ENCODE peak calls at places on chromosomes 4 and X, in four cellular contexts. One of them, this sample, is unnamed.

GRCh38 chrX:150269613-150270254 is 93.4 kb upstream of the MAMLD1 start:
- DNase-seq in amniotic stem cell: no peak
- DNase-seq in ACHN: peak
- DNase-seq in SK-MEL-5: no peak
- DNase-seq in this sample: no peak

GRCh38 chr4:156686120-156686519 is 285.5 kb downstream of the PDGFC start:
- DNase-seq in SK-MEL-5: no peak
- DNase-seq in ACHN: peak
- DNase-seq in amniotic stem cell: peak
- DNase-seq in this sample: peak

GRCh38 chr4:169619518-169619957 is 840 bp upstream of the CLCN3 start:
- DNase-seq in amniotic stem cell: peak
- DNase-seq in ACHN: peak
- DNase-seq in SK-MEL-5: peak
- DNase-seq in this sample: no peak

GRCh38 chr4:149910177-149910576 is 94.5 kb upstream of the IQCM start:
- DNase-seq in SK-MEL-5: no peak
- DNase-seq in ACHN: no peak
- DNase-seq in amniotic stem cell: no peak
- DNase-seq in this sample: no peak

GRCh38 chr4:24042094-24042493 is 152.2 kb upstream of the PPARGC1A start:
- DNase-seq in amniotic stem cell: no peak
- DNase-seq in SK-MEL-5: peak
- DNase-seq in ACHN: no peak
- DNase-seq in this sample: peak

GRCh38 chr4:45770958-45771357 is 352.9 kb downstream of the GABRG1 start:
- DNase-seq in SK-MEL-5: no peak
- DNase-seq in ACHN: no peak
- DNase-seq in amniotic stem cell: no peak
- DNase-seq in this sample: no peak

GRCh38 chr4:189858445-189858844 is 82.2 kb upstream of the FRG1 start:
- DNase-seq in amniotic stem cell: no peak
- DNase-seq in SK-MEL-5: no peak
- DNase-seq in ACHN: no peak
- DNase-seq in this sample: no peak

GRCh38 chr4:127844605-127845116 is 36.0 kb upstream of the PLK4 start:
- DNase-seq in ACHN: no peak
- DNase-seq in SK-MEL-5: no peak
- DNase-seq in amniotic stem cell: no peak
- DNase-seq in this sample: no peak

GRCh38 chr4:182143822-182144620 is 99.2 kb upstream of the TENM3 start:
- DNase-seq in SK-MEL-5: peak
- DNase-seq in ACHN: peak
- DNase-seq in amniotic stem cell: peak
- DNase-seq in this sample: peak

GRCh38 chr4:6011686-6012085 is 6.5 kb downstream of the C4orf50 start:
- DNase-seq in SK-MEL-5: peak
- DNase-seq in amniotic stem cell: no peak
- DNase-seq in ACHN: no peak
- DNase-seq in this sample: no peak

GRCh38 chrX:17559728-17560379 is 177.4 kb upstream of the SCML1 start:
- DNase-seq in ACHN: peak
- DNase-seq in amniotic stem cell: peak
- DNase-seq in SK-MEL-5: no peak
- DNase-seq in this sample: peak

GRCh38 chrX:121562616-121563015 is 515.2 kb downstream of the GLUD2 start:
- DNase-seq in SK-MEL-5: no peak
- DNase-seq in ACHN: no peak
- DNase-seq in amniotic stem cell: no peak
- DNase-seq in this sample: no peak

GRCh38 chr4:152193059-152193458 is 342.8 kb downstream of the FBXW7 start:
- DNase-seq in amniotic stem cell: peak
- DNase-seq in ACHN: no peak
- DNase-seq in SK-MEL-5: no peak
- DNase-seq in this sample: peak

GRCh38 chr4:5894266-5894665 is 1.4 kb upstream of the CRMP1 start:
- DNase-seq in amniotic stem cell: no peak
- DNase-seq in SK-MEL-5: no peak
- DNase-seq in ACHN: no peak
- DNase-seq in this sample: no peak

GRCh38 chrX:23931149-23931604 is 23.4 kb downstream of the CXorf58 start:
- DNase-seq in ACHN: no peak
- DNase-seq in SK-MEL-5: no peak
- DNase-seq in amniotic stem cell: no peak
- DNase-seq in this sample: no peak

GRCh38 chr4:124636793-124637192 is 75.7 kb downstream of the ANKRD50 start:
- DNase-seq in amniotic stem cell: no peak
- DNase-seq in SK-MEL-5: no peak
- DNase-seq in ACHN: peak
- DNase-seq in this sample: no peak

GRCh38 chr4:98510340-98510739 is 148.1 kb downstream of the TSPAN5 start:
- DNase-seq in amniotic stem cell: no peak
- DNase-seq in ACHN: no peak
- DNase-seq in SK-MEL-5: no peak
- DNase-seq in this sample: no peak

GRCh38 chr4:143089291-143089690 is 95.4 kb upstream of the USP38 start:
- DNase-seq in amniotic stem cell: no peak
- DNase-seq in SK-MEL-5: peak
- DNase-seq in ACHN: no peak
- DNase-seq in this sample: no peak

GRCh38 chr4:86855572-86855971 is 6.4 kb upstream of the SLC10A6 start:
- DNase-seq in SK-MEL-5: peak
- DNase-seq in amniotic stem cell: no peak
- DNase-seq in ACHN: no peak
- DNase-seq in this sample: peak

GRCh38 chr4:168830777-168831512 is 179.1 kb downstream of the CBR4 start:
- DNase-seq in SK-MEL-5: no peak
- DNase-seq in amniotic stem cell: no peak
- DNase-seq in ACHN: peak
- DNase-seq in this sample: no peak

GRCh38 chr4:1208266-1208961 is 36.0 kb upstream of the SPON2 start:
- DNase-seq in amniotic stem cell: no peak
- DNase-seq in ACHN: no peak
- DNase-seq in SK-MEL-5: no peak
- DNase-seq in this sample: no peak

GRCh38 chr4:159926871-159927270 is 824.0 kb downstream of the RAPGEF2 start:
- DNase-seq in ACHN: peak
- DNase-seq in amniotic stem cell: no peak
- DNase-seq in SK-MEL-5: no peak
- DNase-seq in this sample: no peak

GRCh38 chr4:173301518-173302201 is 32.5 kb downstream of the HMGB2 start:
- DNase-seq in amniotic stem cell: no peak
- DNase-seq in ACHN: peak
- DNase-seq in SK-MEL-5: peak
- DNase-seq in this sample: no peak

This sample was measured in AG09309.